ENCODE peak calls at places on chromosomes 3 and 15, in seven cellular contexts. U is effector CD4-positive, alpha-beta T cell; Z is ELR; D is psoas muscle; M is activated T-cell treated with anti-CD3 and anti-CD28 coated beads, Interleukin-2, amount 50 U/mL, for 72 hours; O is GM03348; F is stimulated activated naive CD8-positive, alpha-beta T cell treated with anti-CD3 and anti-CD28 coated beads, Interleukin-15, Interleukin-2, amounts not matched to agents 100 U/mL and 50 U/mL, for 24 hours. L is an unnamed sample.

GRCh38 chr3:94522488-94522887 is 459.6 kb downstream of the NSUN3 start:
- DNase-seq in U (no peak), Z (peak), D (no peak), M (no peak), O (no peak), F (no peak), L (no peak)

GRCh38 chr3:137110392-137110996 is 152.7 kb downstream of the IL20RB start:
- DNase-seq in U (no peak), Z (peak), D (no peak), M (no peak), O (peak), F (no peak), L (peak)

GRCh38 chr3:171412054-171412453 is 48.2 kb downstream of the TNIK start:
- DNase-seq in U (no peak), Z (no peak), D (no peak), M (no peak), O (no peak), F (no peak), L (no peak)

GRCh38 chr15:86772369-86773059 is 692.8 kb downstream of the AGBL1 start:
- DNase-seq in U (no peak), Z (no peak), D (no peak), M (no peak), O (no peak), F (no peak), L (no peak)

GRCh38 chr3:9721015-9721697 is 10.4 kb upstream of the BRPF1 start:
- DNase-seq in U (no peak), Z (peak), D (no peak), M (no peak), O (peak), F (no peak), L (no peak)

GRCh38 chr15:73338058-73338457 is 30.7 kb downstream of the HCN4 start:
- DNase-seq in U (no peak), Z (no peak), D (no peak), M (no peak), O (no peak), F (no peak), L (no peak)

GRCh38 chr3:112376996-112377395 is 44.0 kb downstream of the CD200 start:
- DNase-seq in U (no peak), Z (peak), D (no peak), M (no peak), O (no peak), F (no peak), L (no peak)

GRCh38 chr3:139111392-139112229 is 66.9 kb upstream of the PRR23C start:
- DNase-seq in U (peak), Z (peak), D (peak), M (peak), O (peak), F (peak), L (peak)

GRCh38 chr3:40585381-40586016 is 60.7 kb downstream of the ZNF621 start:
- DNase-seq in U (no peak), Z (no peak), D (no peak), M (no peak), O (no peak), F (no peak), L (no peak)

GRCh38 chr15:52282418-52282817 is 13.2 kb downstream of the MYO5C start:
- DNase-seq in U (no peak), Z (no peak), D (no peak), M (no peak), O (no peak), F (no peak), L (no peak)

GRCh38 chr3:12484983-12485327 is 675 bp downstream of the TSEN2 start:
- DNase-seq in U (no peak), Z (no peak), D (no peak), M (no peak), O (no peak), F (no peak), L (no peak)

GRCh38 chr3:138670409-138670808 is 61.8 kb downstream of the FAIM start:
- DNase-seq in U (no peak), Z (no peak), D (no peak), M (no peak), O (no peak), F (no peak), L (no peak)

GRCh38 chr3:23489338-23490158 is 286.4 kb downstream of the UBE2E2 start:
- DNase-seq in U (no peak), Z (peak), D (no peak), M (no peak), O (no peak), F (no peak), L (no peak)

GRCh38 chr3:111315911-111316310 is 226.1 kb upstream of the CD96 start:
- DNase-seq in U (no peak), Z (peak), D (no peak), M (no peak), O (peak), F (no peak), L (no peak)

GRCh38 chr15:59140422-59141226 is 35.7 kb downstream of the CCNB2 start:
- DNase-seq in U (no peak), Z (no peak), D (no peak), M (no peak), O (no peak), F (no peak), L (no peak)

GRCh38 chr3:23865595-23866396 is 51.0 kb downstream of the NKIRAS1 start:
- DNase-seq in U (no peak), Z (peak), D (no peak), M (no peak), O (no peak), F (no peak), L (peak)

GRCh38 chr3:179476215-179476614 is 24.9 kb upstream of the GNB4 start:
- DNase-seq in U (no peak), Z (no peak), D (no peak), M (no peak), O (no peak), F (no peak), L (no peak)

GRCh38 chr3:15272431-15273196 is 59.8 kb downstream of the SH3BP5 start:
- DNase-seq in U (no peak), Z (no peak), D (no peak), M (no peak), O (no peak), F (no peak), L (no peak)

GRCh38 chr15:69997701-69998273 is 99.9 kb downstream of the TLE3 start:
- DNase-seq in U (no peak), Z (peak), D (peak), M (no peak), O (peak), F (no peak), L (peak)

GRCh38 chr3:47370887-47371697 is 9.7 kb upstream of the PTPN23 start:
- DNase-seq in U (no peak), Z (peak), D (no peak), M (peak), O (peak), F (peak), L (no peak)

GRCh38 chr3:18419232-18419631 is 5.9 kb downstream of the SATB1 start:
- DNase-seq in U (no peak), Z (no peak), D (no peak), M (no peak), O (no peak), F (no peak), L (no peak)

GRCh38 chr3:95097493-95097892 is 1034.6 kb downstream of the NSUN3 start:
- DNase-seq in U (no peak), Z (no peak), D (no peak), M (no peak), O (no peak), F (no peak), L (no peak)

GRCh38 chr15:74413350-74414080 is 20.2 kb downstream of the SEMA7A start:
- DNase-seq in U (no peak), Z (no peak), D (no peak), M (no peak), O (no peak), F (no peak), L (no peak)

GRCh38 chr15:87609909-87610308 is 646.6 kb downstream of the NTRK3 start:
- DNase-seq in U (no peak), Z (no peak), D (no peak), M (no peak), O (no peak), F (no peak), L (no peak)

GRCh38 chr3:154758109-154758868 is 321.8 kb upstream of the MME start:
- DNase-seq in U (no peak), Z (peak), D (no peak), M (no peak), O (peak), F (no peak), L (peak)

GRCh38 chr3:124846189-124846588 is 41.0 kb downstream of the ITGB5 start:
- DNase-seq in U (no peak), Z (peak), D (peak), M (no peak), O (peak), F (no peak), L (no peak)

GRCh38 chr3:195397524-195397923 is 45.3 kb downstream of the ACAP2 start:
- DNase-seq in U (no peak), Z (no peak), D (no peak), M (no peak), O (no peak), F (no peak), L (no peak)

GRCh38 chr15:41878355-41878699 is 15.5 kb downstream of the SPTBN5 start:
- DNase-seq in U (no peak), Z (no peak), D (peak), M (no peak), O (no peak), F (no peak), L (no peak)

GRCh38 chr3:48405971-48406370 is 23.9 kb downstream of the PLXNB1 start:
- DNase-seq in U (no peak), Z (no peak), D (no peak), M (no peak), O (no peak), F (no peak), L (no peak)

GRCh38 chr3:186605561-186606545 is 7.0 kb upstream of the AHSG start:
- DNase-seq in U (no peak), Z (no peak), D (no peak), M (no peak), O (no peak), F (no peak), L (no peak)

GRCh38 chr3:69699183-69699582 is 40.1 kb upstream of the MITF start:
- DNase-seq in U (no peak), Z (no peak), D (no peak), M (no peak), O (no peak), F (no peak), L (no peak)

GRCh38 chr3:48993834-48994233 is 3.8 kb downstream of the P4HTM start:
- DNase-seq in U (no peak), Z (peak), D (no peak), M (no peak), O (no peak), F (no peak), L (no peak)

GRCh38 chr15:94070341-94071275 is 160.8 kb upstream of the MCTP2 start:
- DNase-seq in U (no peak), Z (peak), D (no peak), M (no peak), O (peak), F (no peak), L (no peak)

GRCh38 chr3:188262913-188263683 is 109.1 kb downstream of the LPP start:
- DNase-seq in U (no peak), Z (peak), D (no peak), M (no peak), O (peak), F (no peak), L (peak)

GRCh38 chr3:13676618-13677017 is 127.7 kb downstream of the FBLN2 start:
- DNase-seq in U (no peak), Z (no peak), D (no peak), M (no peak), O (no peak), F (no peak), L (no peak)